ENCODE peak calls at places on chromosomes 1 and 21, in seven cellular contexts. B is uterus, H is fibroblast of pulmonary artery, U is neural progenitor cell, I is K562, Y is HFF-Myc, Q is AG09309. O is an unnamed sample.

GRCh38 chr1:93244298-93245069 is 64.0 kb downstream of the CCDC18 start:
- DNase-seq in B (no peak), H (peak), U (no peak), I (no peak), Y (no peak), Q (no peak), O (no peak)

GRCh38 chr21:33899199-33899598 is 16.4 kb downstream of the ATP5PO start:
- DNase-seq in B (no peak), H (peak), U (no peak), I (no peak), Y (no peak), Q (no peak), O (peak)

GRCh38 chr1:227777156-227777555 is 38.3 kb upstream of the PRSS38 start:
- DNase-seq in B (no peak), H (no peak), U (no peak), I (no peak), Y (no peak), Q (no peak), O (no peak)

GRCh38 chr1:65505547-65506325 is 85.3 kb downstream of the LEPR start:
- DNase-seq in B (no peak), H (peak), U (no peak), I (no peak), Y (no peak), Q (no peak), O (peak)

GRCh38 chr1:40866408-40866788 is 4.2 kb upstream of the CITED4 start:
- DNase-seq in B (no peak), H (no peak), U (no peak), I (no peak), Y (no peak), Q (no peak), O (no peak)

GRCh38 chr1:236654957-236655356 is 31.3 kb upstream of the ACTN2 start:
- DNase-seq in B (no peak), H (peak), U (peak), I (no peak), Y (no peak), Q (no peak), O (no peak)

GRCh38 chr1:225811622-225812487 is 1.9 kb downstream of the EPHX1 start:
- DNase-seq in B (no peak), H (no peak), U (peak), I (peak), Y (no peak), Q (no peak), O (peak)

GRCh38 chr1:210413951-210414350 is 85.2 kb downstream of the HHAT start:
- DNase-seq in B (no peak), H (no peak), U (no peak), I (no peak), Y (no peak), Q (no peak), O (peak)

GRCh38 chr1:109283748-109284600 is 1.0 kb upstream of the PSRC1 start:
- DNase-seq in B (no peak), H (no peak), U (no peak), I (no peak), Y (no peak), Q (no peak), O (peak)

GRCh38 chr1:56137090-56137489 is 442.3 kb downstream of the PLPP3 start:
- DNase-seq in B (no peak), H (no peak), U (no peak), I (no peak), Y (no peak), Q (no peak), O (peak)

GRCh38 chr21:33948096-33948950 is 32.7 kb upstream of the ATP5PO start:
- DNase-seq in B (peak), H (peak), U (peak), I (peak), Y (peak), Q (no peak), O (peak)

GRCh38 chr1:2829846-2830615 is 28.5 kb upstream of the TTC34 start:
- DNase-seq in B (no peak), H (no peak), U (no peak), I (no peak), Y (no peak), Q (no peak), O (no peak)

GRCh38 chr1:2961661-2962060 is 59.6 kb upstream of the ACTRT2 start:
- DNase-seq in B (no peak), H (no peak), U (no peak), I (no peak), Y (no peak), Q (no peak), O (no peak)

GRCh38 chr1:21058035-21058793 is 118.5 kb downstream of the EIF4G3 start:
- DNase-seq in B (no peak), H (no peak), U (no peak), I (peak), Y (no peak), Q (no peak), O (no peak)

GRCh38 chr1:145999321-146000024 is 3.1 kb upstream of the TXNIP start:
- DNase-seq in B (peak), H (no peak), U (no peak), I (no peak), Y (no peak), Q (no peak), O (no peak)

GRCh38 chr21:29359718-29360117 is 61.0 kb downstream of the BACH1 start:
- DNase-seq in B (no peak), H (no peak), U (no peak), I (no peak), Y (no peak), Q (no peak), O (no peak)

GRCh38 chr1:176942346-176942745 is 222.2 kb downstream of the ASTN1 start:
- DNase-seq in B (no peak), H (no peak), U (no peak), I (no peak), Y (no peak), Q (no peak), O (no peak)

GRCh38 chr1:58816747-58817221 is 32.9 kb upstream of the JUN start:
- DNase-seq in B (no peak), H (peak), U (no peak), I (no peak), Y (no peak), Q (no peak), O (no peak)

GRCh38 chr1:119080586-119080985 is 59.9 kb downstream of the WARS2 start:
- DNase-seq in B (peak), H (peak), U (peak), I (no peak), Y (peak), Q (peak), O (peak)

GRCh38 chr1:40270152-40270834 is 12.3 kb downstream of the ZMPSTE24 start:
- DNase-seq in B (no peak), H (no peak), U (no peak), I (no peak), Y (no peak), Q (no peak), O (peak)

GRCh38 chr1:235088907-235089306 is 39.7 kb downstream of the TOMM20 start:
- DNase-seq in B (no peak), H (no peak), U (no peak), I (no peak), Y (no peak), Q (no peak), O (no peak)

GRCh38 chr1:119959836-119960235 is 63.5 kb upstream of the ADAM30 start:
- DNase-seq in B (no peak), H (no peak), U (no peak), I (no peak), Y (no peak), Q (no peak), O (no peak)

GRCh38 chr1:227318852-227319607 is 738 bp upstream of the CDC42BPA start:
- DNase-seq in B (peak), H (peak), U (peak), I (peak), Y (no peak), Q (no peak), O (peak)

GRCh38 chr1:224629965-224630364 is 13.8 kb downstream of the CNIH3 start:
- DNase-seq in B (no peak), H (no peak), U (no peak), I (no peak), Y (no peak), Q (no peak), O (no peak)

GRCh38 chr1:164755674-164756073 is 196.7 kb downstream of the PBX1 start:
- DNase-seq in B (no peak), H (no peak), U (no peak), I (no peak), Y (no peak), Q (no peak), O (no peak)

GRCh38 chr1:246068619-246069509 is 438.2 kb downstream of the SMYD3 start:
- DNase-seq in B (no peak), H (no peak), U (no peak), I (peak), Y (no peak), Q (no peak), O (no peak)

GRCh38 chr1:91792393-91793032 is 93.4 kb downstream of the TGFBR3 start:
- DNase-seq in B (no peak), H (no peak), U (peak), I (peak), Y (no peak), Q (no peak), O (no peak)

GRCh38 chr1:229952670-229953520 is 114.1 kb upstream of the GALNT2 start:
- DNase-seq in B (no peak), H (no peak), U (no peak), I (no peak), Y (no peak), Q (no peak), O (no peak)

GRCh38 chr21:40555129-40555528 is 291.8 kb downstream of the DSCAM start:
- DNase-seq in B (no peak), H (no peak), U (no peak), I (no peak), Y (no peak), Q (no peak), O (no peak)

GRCh38 chr21:21897275-21897883 is 899.2 kb downstream of the NCAM2 start:
- DNase-seq in B (no peak), H (no peak), U (no peak), I (no peak), Y (no peak), Q (no peak), O (peak)

GRCh38 chr1:201127755-201128455 is 921 bp upstream of the ASCL5 start:
- DNase-seq in B (no peak), H (no peak), U (no peak), I (no peak), Y (no peak), Q (no peak), O (peak)

GRCh38 chr1:155504207-155504606 is 58.4 kb downstream of the ASH1L start:
- DNase-seq in B (no peak), H (peak), U (no peak), I (no peak), Y (peak), Q (no peak), O (peak)

GRCh38 chr1:30533141-30533540 is 190.2 kb downstream of the MATN1 start:
- DNase-seq in B (peak), H (no peak), U (no peak), I (no peak), Y (no peak), Q (no peak), O (no peak)

GRCh38 chr1:155244368-155245162 is 10.7 kb downstream of the ENTREP3 start:
- DNase-seq in B (peak), H (peak), U (peak), I (peak), Y (peak), Q (peak), O (peak)

GRCh38 chr1:232218955-232219865 is 410.7 kb downstream of the SIPA1L2 start:
- DNase-seq in B (no peak), H (no peak), U (no peak), I (no peak), Y (no peak), Q (no peak), O (no peak)

GRCh38 chr1:247857069-247857985 is at the start of gene TRIM58:
- DNase-seq in B (no peak), H (peak), U (no peak), I (peak), Y (no peak), Q (no peak), O (no peak)
- TF ChIP-seq CTCF in B (no peak), H (no peak), U (no peak), I (peak), Y (no peak), Q (no peak), O (no peak)

DNA sequence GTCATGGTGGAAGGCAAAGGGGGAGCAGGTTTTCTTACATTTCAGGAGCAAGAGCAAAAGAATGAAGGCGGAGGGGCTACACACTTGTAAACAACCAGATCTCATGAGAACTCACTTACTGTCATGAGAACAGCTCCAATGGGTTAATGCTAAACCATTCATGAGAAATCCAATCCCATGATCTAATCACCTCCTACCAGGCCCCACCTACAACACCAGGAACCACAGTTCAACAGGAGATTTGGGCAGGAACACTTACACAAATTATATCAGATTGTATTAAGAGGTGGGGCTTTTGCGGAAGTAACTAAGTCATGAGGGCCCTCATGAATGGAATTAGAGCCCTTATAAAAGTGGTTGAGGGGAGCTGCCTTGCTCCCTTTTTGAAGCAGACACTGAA is 48.9 kb upstream of the SAMSN1 start:
- DNase-seq in B (no peak), H (no peak), U (no peak), I (no peak), Y (no peak), Q (no peak), O (no peak)
- H3K4me3 ChIP-seq in B (no peak), H (no peak), U (no peak), I (no peak), Y (no peak), Q (no peak), O (no peak)

DNA sequence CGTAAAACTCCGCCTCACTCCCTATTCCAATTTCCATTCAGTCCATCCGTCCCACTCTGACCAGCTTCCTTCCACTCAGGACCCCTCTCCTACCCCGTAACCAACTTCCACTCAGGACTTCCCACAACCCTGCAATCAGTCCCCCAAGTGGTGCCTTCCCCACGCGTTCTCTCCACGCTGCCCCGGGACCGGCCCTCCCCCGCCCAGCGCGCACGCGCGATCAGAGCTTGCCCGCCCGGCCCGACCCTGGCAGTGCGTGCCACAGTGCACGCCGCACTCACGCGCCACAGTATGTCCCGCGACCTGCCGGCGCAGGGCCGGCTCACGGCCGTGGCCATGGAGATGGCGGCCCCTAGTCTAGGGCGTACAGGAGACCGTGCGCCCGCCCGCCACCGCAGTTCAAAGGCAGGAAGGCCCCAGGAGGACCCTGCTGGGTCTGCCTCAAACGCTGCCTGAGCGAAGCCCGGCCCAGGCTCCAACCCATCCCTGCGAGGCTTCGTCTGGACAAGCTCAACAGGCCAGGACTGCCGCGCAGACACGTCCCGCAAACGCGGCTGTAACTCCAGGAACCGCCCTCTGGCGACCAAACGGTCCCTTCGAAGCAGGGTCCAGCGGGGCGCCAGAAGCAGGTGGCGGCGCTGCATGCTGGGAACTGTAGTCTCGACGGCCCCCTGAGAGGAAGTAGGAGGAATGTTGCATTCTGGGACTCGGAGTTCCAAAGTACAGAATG is at the start of gene NDC1:
- DNase-seq in B (peak), H (peak), U (peak), I (peak), Y (peak), Q (peak), O (peak)
- TF ChIP-seq CTCF in B (peak), H (no peak), U (peak), I (peak), Y (no peak), Q (no peak), O (peak)

DNA sequence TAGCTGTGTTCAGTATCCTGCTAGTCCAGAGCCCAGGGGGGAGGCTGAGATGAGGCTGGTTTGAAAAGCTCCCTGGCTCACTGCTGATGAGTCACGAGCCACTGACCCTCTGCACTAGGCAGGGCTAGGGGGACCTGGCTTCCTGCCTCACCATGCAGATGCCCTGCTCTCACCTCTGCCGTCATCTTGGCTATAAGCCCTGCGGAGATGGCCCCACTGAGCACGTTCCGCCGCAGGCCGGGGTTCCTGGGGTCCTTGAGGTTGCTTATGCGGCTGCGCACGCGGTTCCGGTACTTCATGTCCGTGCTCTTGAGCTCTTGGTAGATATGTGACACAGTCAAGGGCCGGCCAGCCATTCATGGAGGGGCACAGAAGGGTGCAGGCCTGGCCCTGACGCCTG is 24.1 kb upstream of the ZNF436 start:
- DNase-seq in B (peak), H (peak), U (no peak), I (no peak), Y (no peak), Q (no peak), O (no peak)
- H3K4me3 ChIP-seq in B (no peak), H (peak), U (no peak), I (no peak), Y (no peak), Q (no peak), O (no peak)

DNA sequence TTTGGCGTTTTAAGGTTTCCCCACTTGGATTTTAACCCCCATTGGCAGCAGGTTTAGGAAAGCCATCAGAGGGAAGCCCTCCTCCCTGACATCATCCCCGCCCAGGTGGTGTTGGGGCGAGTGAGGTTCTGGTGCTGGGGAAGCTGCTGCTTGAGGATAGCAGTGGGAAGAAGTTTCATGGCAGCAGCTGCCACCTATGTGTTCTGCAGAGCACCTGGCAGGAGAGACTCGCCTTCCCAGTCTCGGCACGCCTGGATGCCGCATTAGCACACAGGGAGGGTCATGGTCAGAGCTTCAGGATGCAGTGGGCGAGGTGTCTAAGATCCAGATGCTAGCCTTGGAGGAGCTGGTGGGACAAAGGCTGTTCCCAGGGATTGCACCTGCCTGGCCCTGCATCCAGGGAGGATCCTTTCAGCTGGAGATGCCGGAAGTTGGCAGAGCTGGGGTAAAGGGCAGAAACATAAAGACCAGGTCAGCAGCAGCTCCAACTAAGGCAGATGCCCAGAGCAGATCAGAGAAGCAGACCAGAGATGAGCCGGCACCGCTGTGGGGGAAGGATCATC is 33.9 kb downstream of the ABCG1 start:
- DNase-seq in B (no peak), H (no peak), U (no peak), I (no peak), Y (no peak), Q (no peak), O (no peak)
- TF ChIP-seq CTCF in B (no peak), H (no peak), U (no peak), I (no peak), Y (no peak), Q (no peak), O (no peak)

GRCh38 chr1:8988618-8988967 is 37.6 kb downstream of the SLC2A7 start:
- DNase-seq in B (no peak), H (no peak), U (no peak), I (no peak), Y (no peak), Q (no peak), O (no peak)
- H3K4me3 ChIP-seq in B (no peak), H (no peak), U (no peak), I (no peak), Y (no peak), Q (no peak), O (no peak)

GRCh38 chr1:185328204-185328728 is 11.2 kb upstream of the IVNS1ABP start:
- DNase-seq in B (no peak), H (no peak), U (no peak), I (no peak), Y (no peak), Q (no peak), O (no peak)

GRCh38 chr1:185318431-185319151 is 1.5 kb upstream of the IVNS1ABP start:
- DNase-seq in B (no peak), H (no peak), U (no peak), I (peak), Y (no peak), Q (no peak), O (no peak)

GRCh38 chr1:185325413-185325812 is 8.4 kb upstream of the IVNS1ABP start:
- DNase-seq in B (no peak), H (no peak), U (no peak), I (no peak), Y (no peak), Q (no peak), O (peak)

GRCh38 chr1:185319152-185319501 is 2.1 kb upstream of the IVNS1ABP start:
- DNase-seq in B (no peak), H (no peak), U (no peak), I (no peak), Y (no peak), Q (no peak), O (no peak)

GRCh38 chr1:185324118-185324517 is 7.1 kb upstream of the IVNS1ABP start:
- DNase-seq in B (no peak), H (no peak), U (no peak), I (no peak), Y (no peak), Q (no peak), O (no peak)
- TF ChIP-seq CTCF in B (no peak), H (no peak), U (no peak), I (no peak), Y (no peak), Q (no peak), O (no peak)

GRCh38 chr1:213821943-213822334 is 165.8 kb upstream of the PROX1 start:
- DNase-seq in B (no peak), H (no peak), U (no peak), I (no peak), Y (no peak), Q (no peak), O (no peak)
- H3K4me3 ChIP-seq in B (no peak), H (no peak), U (no peak), I (no peak), Y (no peak), Q (no peak), O (no peak)

GRCh38 chr1:54766726-54767125 is 2.4 kb upstream of the PARS2 start:
- DNase-seq in B (no peak), H (no peak), U (no peak), I (no peak), Y (no peak), Q (no peak), O (no peak)

GRCh38 chr1:54764922-54765561 is 719 bp upstream of the PARS2 start:
- DNase-seq in B (no peak), H (no peak), U (no peak), I (no peak), Y (no peak), Q (no peak), O (no peak)

GRCh38 chr1:54764132-54764921 is at the start of gene PARS2:
- DNase-seq in B (peak), H (peak), U (peak), I (peak), Y (peak), Q (peak), O (peak)

GRCh38 chr1:54767526-54767925 is 3.2 kb upstream of the PARS2 start:
- DNase-seq in B (no peak), H (no peak), U (no peak), I (no peak), Y (no peak), Q (no peak), O (no peak)

DNA sequence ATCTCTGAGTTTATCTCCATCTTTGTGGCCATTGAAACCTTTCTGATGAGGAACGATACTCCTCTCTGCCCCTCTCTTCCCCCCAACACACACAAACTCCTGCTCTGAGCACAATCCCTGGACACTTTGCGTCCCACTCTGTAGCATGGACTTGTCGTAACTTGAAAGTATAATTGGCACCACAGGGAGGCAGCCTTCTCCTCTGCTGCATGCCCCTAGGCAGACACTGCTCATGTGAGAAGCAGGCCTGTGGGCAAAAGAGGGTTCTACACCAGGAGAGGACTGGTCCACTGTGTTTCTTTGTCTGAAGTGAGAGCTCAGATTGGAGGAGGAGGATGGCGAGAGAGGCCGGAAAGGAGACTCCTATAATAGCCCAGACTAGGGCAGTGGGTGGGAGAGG is 3.8 kb upstream of the PARS2 start:
- DNase-seq in B (no peak), H (peak), U (peak), I (no peak), Y (no peak), Q (peak), O (no peak)
- TF ChIP-seq CTCF in B (no peak), H (no peak), U (peak), I (peak), Y (no peak), Q (peak), O (no peak)

O was measured in AG10803.